ENCODE peak calls at places on chromosomes 12 and 14, in nine cellular contexts. F is SW480; J is stimulated activated CD8-positive, alpha-beta memory T cell treated with anti-CD3 and anti-CD28 coated beads, Interleukin-4, amount 100 ng/mL, for 24 hours; M is HEK293T; N is Ammon's horn; H is GM04504; C is stimulated activated naive B cell treated with anti-CD40 and anti-IgM and Interleukin-4, amounts not matched to agents 10 μg/mL and 1 μg/mL and 100 μg/mL, for 72 hours; K is GM18507; Y is pulmonary artery endothelial cell. R is an unnamed sample.

GRCh38 chr12:113658030-113658655 is 186.5 kb upstream of the LHX5 start:
- DNase-seq in F (no peak), J (no peak), M (no peak), N (peak), H (no peak), C (no peak), K (no peak), Y (no peak), R (no peak)

GRCh38 chr12:113253532-113254285 is 32.4 kb downstream of the TPCN1 start:
- DNase-seq in F (no peak), J (no peak), M (no peak), N (no peak), H (no peak), C (no peak), K (no peak), Y (no peak), R (no peak)

GRCh38 chr14:72457641-72458040 is 436.3 kb downstream of the DPF3 start:
- DNase-seq in F (no peak), J (no peak), M (no peak), N (no peak), H (peak), C (no peak), K (no peak), Y (no peak), R (no peak)

GRCh38 chr14:103546651-103547454 is 15.6 kb downstream of the BAG5 start:
- DNase-seq in F (peak), J (peak), M (peak), N (peak), H (no peak), C (peak), K (peak), Y (no peak), R (peak)

GRCh38 chr14:52939427-52939826 is 11.4 kb downstream of the FERMT2 start:
- DNase-seq in F (no peak), J (no peak), M (no peak), N (no peak), H (no peak), C (no peak), K (no peak), Y (no peak), R (no peak)

GRCh38 chr12:92432724-92433281 is 270.0 kb upstream of the PLEKHG7 start:
- DNase-seq in F (no peak), J (no peak), M (no peak), N (no peak), H (no peak), C (no peak), K (no peak), Y (no peak), R (no peak)

GRCh38 chr14:89247457-89248122 is 169.4 kb downstream of the FOXN3 start:
- DNase-seq in F (no peak), J (no peak), M (no peak), N (no peak), H (no peak), C (no peak), K (no peak), Y (no peak), R (no peak)

GRCh38 chr12:103560604-103561101 is 26.4 kb upstream of the STAB2 start:
- DNase-seq in F (peak), J (no peak), M (no peak), N (no peak), H (peak), C (no peak), K (no peak), Y (no peak), R (no peak)

GRCh38 chr12:78898416-78898815 is 33.8 kb downstream of the SYT1 start:
- DNase-seq in F (no peak), J (no peak), M (no peak), N (peak), H (no peak), C (no peak), K (no peak), Y (no peak), R (no peak)

GRCh38 chr12:121209629-121210572 is at the start of gene P2RX4:
- DNase-seq in F (peak), J (peak), M (peak), N (peak), H (peak), C (peak), K (peak), Y (no peak), R (peak)

GRCh38 chr12:108561852-108562347 is 496 bp upstream of the ISCU start:
- DNase-seq in F (peak), J (no peak), M (no peak), N (no peak), H (no peak), C (no peak), K (no peak), Y (no peak), R (no peak)

GRCh38 chr14:41868396-41868795 is 261.7 kb downstream of the LRFN5 start:
- DNase-seq in F (no peak), J (no peak), M (no peak), N (no peak), H (no peak), C (no peak), K (no peak), Y (no peak), R (no peak)

GRCh38 chr14:74763803-74764531 is 851 bp downstream of the YLPM1 start:
- DNase-seq in F (peak), J (no peak), M (peak), N (no peak), H (no peak), C (no peak), K (no peak), Y (no peak), R (peak)

GRCh38 chr12:110252716-110253115 is 28.3 kb upstream of the ATP2A2 start:
- DNase-seq in F (no peak), J (no peak), M (no peak), N (no peak), H (no peak), C (no peak), K (no peak), Y (no peak), R (no peak)

GRCh38 chr12:5070090-5070489 is 26.4 kb downstream of the KCNA5 start:
- DNase-seq in F (no peak), J (no peak), M (no peak), N (no peak), H (no peak), C (no peak), K (no peak), Y (no peak), R (no peak)

GRCh38 chr14:24236689-24237462 is 4.1 kb downstream of the GMPR2 start:
- DNase-seq in F (no peak), J (no peak), M (no peak), N (no peak), H (no peak), C (no peak), K (no peak), Y (no peak), R (no peak)

GRCh38 chr12:29320295-29321090 is 60.5 kb downstream of the ERGIC2 start:
- DNase-seq in F (peak), J (no peak), M (no peak), N (no peak), H (peak), C (no peak), K (no peak), Y (peak), R (no peak)

GRCh38 chr14:20332386-20332945 is 613 bp downstream of the CCNB1IP1 start:
- DNase-seq in F (peak), J (no peak), M (no peak), N (no peak), H (no peak), C (no peak), K (no peak), Y (no peak), R (no peak)

GRCh38 chr14:90513151-90514014 is 116.6 kb downstream of the CALM1 start:
- DNase-seq in F (peak), J (no peak), M (no peak), N (peak), H (no peak), C (no peak), K (no peak), Y (no peak), R (no peak)

GRCh38 chr12:68113644-68114043 is 45.9 kb downstream of the IFNG start:
- DNase-seq in F (no peak), J (peak), M (peak), N (no peak), H (no peak), C (no peak), K (no peak), Y (no peak), R (peak)

GRCh38 chr12:121562484-121562883 is 18.3 kb downstream of the KDM2B start:
- DNase-seq in F (no peak), J (no peak), M (no peak), N (no peak), H (no peak), C (no peak), K (no peak), Y (no peak), R (no peak)

GRCh38 chr12:126944684-126945083 is 1322.3 kb upstream of the TMEM132C start:
- DNase-seq in F (no peak), J (no peak), M (no peak), N (no peak), H (no peak), C (no peak), K (no peak), Y (no peak), R (no peak)

GRCh38 chr14:31761325-31761724 is 200.1 kb downstream of the NUBPL start:
- DNase-seq in F (no peak), J (no peak), M (no peak), N (no peak), H (no peak), C (no peak), K (no peak), Y (no peak), R (no peak)

GRCh38 chr14:56797003-56797568 is 13.2 kb downstream of the OTX2 start:
- DNase-seq in F (no peak), J (no peak), M (no peak), N (no peak), H (no peak), C (no peak), K (no peak), Y (no peak), R (no peak)

GRCh38 chr14:105086833-105087307 is 21.6 kb upstream of the GPR132 start:
- DNase-seq in F (peak), J (peak), M (peak), N (peak), H (no peak), C (peak), K (no peak), Y (no peak), R (peak)

GRCh38 chr12:93526786-93527428 is 45.6 kb upstream of the SOCS2 start:
- DNase-seq in F (peak), J (no peak), M (no peak), N (no peak), H (peak), C (no peak), K (no peak), Y (peak), R (no peak)

GRCh38 chr14:35261774-35262173 is 30.4 kb upstream of the PSMA6 start:
- DNase-seq in F (no peak), J (no peak), M (no peak), N (no peak), H (no peak), C (no peak), K (no peak), Y (no peak), R (no peak)

GRCh38 chr12:9184276-9184675 is 23.9 kb downstream of the PZP start:
- DNase-seq in F (no peak), J (no peak), M (no peak), N (no peak), H (no peak), C (no peak), K (no peak), Y (no peak), R (no peak)

GRCh38 chr14:26984318-26985177 is 386.7 kb upstream of the NOVA1 start:
- DNase-seq in F (peak), J (no peak), M (peak), N (peak), H (peak), C (no peak), K (no peak), Y (peak), R (no peak)

GRCh38 chr12:48197967-48198618 is 5.0 kb downstream of the OR10AD1 start:
- DNase-seq in F (peak), J (peak), M (peak), N (peak), H (peak), C (peak), K (peak), Y (peak), R (peak)

GRCh38 chr14:65222434-65222833 is 120.1 kb upstream of the MAX start:
- DNase-seq in F (peak), J (peak), M (peak), N (peak), H (no peak), C (no peak), K (peak), Y (no peak), R (peak)

GRCh38 chr12:12486661-12487240 is 75.9 kb downstream of the DUSP16 start:
- DNase-seq in F (no peak), J (no peak), M (no peak), N (no peak), H (no peak), C (peak), K (peak), Y (no peak), R (peak)

GRCh38 chr12:24749171-24749570 is 199.7 kb downstream of the BCAT1 start:
- DNase-seq in F (no peak), J (no peak), M (no peak), N (no peak), H (no peak), C (no peak), K (no peak), Y (no peak), R (no peak)

R was measured in GM10248.